ENCODE peak calls at places on chromosomes 13 and 19, in ten cellular contexts. P, S, W, B, R, U, Q, G, A and C are unnamed samples.

GRCh38 chr19:18649371-18650047 is 12.7 kb downstream of the KLHL26 start:
- DNase-seq in S (no peak), W (peak; percentile 48), B (no peak), U (no peak), A (no peak), G (no peak), P (no peak), R (peak; percentile 94), Q (peak; percentile 88), C (no peak)

GRCh38 chr19:30752201-30752600 is 380.0 kb downstream of the ZNF536 start:
- DNase-seq in G (no peak), A (no peak), R (no peak), U (no peak), S (no peak), Q (no peak), W (no peak), B (no peak), P (no peak), C (no peak)

GRCh38 chr19:18774782-18775444 is 16.2 kb downstream of the COMP start:
- DNase-seq in B (no peak), G (no peak), S (no peak), R (no peak), Q (no peak), A (no peak), P (no peak), W (no peak), U (no peak), C (no peak)

GRCh38 chr13:93455881-93456280 is 229.3 kb downstream of the GPC6 start:
- DNase-seq in U (no peak), G (no peak), R (no peak), P (no peak), A (no peak), Q (no peak), S (no peak), W (no peak), B (no peak), C (no peak)

GRCh38 chr19:5128251-5128931 is 159.5 kb downstream of the KDM4B start:
- DNase-seq in R (no peak), A (no peak), G (no peak), B (no peak), S (no peak), W (peak; percentile 82), Q (peak; percentile 79), U (peak; percentile 9), P (no peak), C (no peak)

GRCh38 chr19:47447470-47448359 is 24.0 kb downstream of the SLC8A2 start:
- DNase-seq in R (peak; percentile 95), U (peak; percentile 33), A (peak; percentile 14), P (peak; percentile 37), B (no peak), W (peak; percentile 39), S (peak; percentile 76), G (no peak), Q (no peak), C (peak; percentile 84)

GRCh38 chr19:18636969-18637629 is at the start of gene KLHL26:
- DNase-seq in B (peak; percentile 82), W (no peak), Q (no peak), U (no peak), A (no peak), R (no peak), P (no peak), S (peak; percentile 40), G (no peak), C (no peak)

GRCh38 chr13:20901668-20902437 is 693 bp downstream of the XPO4 start:
- DNase-seq in R (no peak), G (no peak), P (no peak), U (peak; percentile 48), A (peak; percentile 28), W (peak; percentile 60), Q (no peak), B (peak; percentile 30), S (no peak), C (no peak)

GRCh38 chr13:111847964-111848363 is 219.0 kb upstream of the SOX1 start:
- DNase-seq in B (no peak), R (no peak), A (no peak), W (no peak), U (no peak), Q (no peak), S (no peak), P (no peak), G (no peak), C (no peak)

GRCh38 chr13:49641810-49642291 is 13.5 kb downstream of the ARL11 start:
- DNase-seq in W (peak; percentile 94), A (no peak), G (no peak), Q (peak; percentile 65), S (no peak), P (no peak), B (peak; percentile 39), R (no peak), U (peak; percentile 83), C (no peak)

GRCh38 chr19:12783226-12783848 is 7.9 kb upstream of the JUNB start:
- DNase-seq in U (no peak), P (no peak), Q (no peak), B (no peak), G (no peak), W (no peak), S (peak; percentile 77), A (no peak), R (no peak), C (peak; percentile 80)